ENCODE peak calls at places on chromosomes 11 and 22, in nine cellular contexts. One of them, this sample, is unnamed.

GRCh38 chr11:121762820-121763219 is 310.1 kb upstream of the SORL1-AS1 start:
- DNase-seq in dorsolateral prefrontal cortex: peak; percentile 50
- DNase-seq in naive thymus-derived CD4-positive, alpha-beta T cell: no peak
- DNase-seq in bronchial epithelial cell: peak; percentile 30
- DNase-seq in right lobe of liver: no peak
- DNase-seq in left ventricle myocardium inferior: peak; percentile 25
- DNase-seq in brain microvascular endothelial cell: peak; percentile 18
- DNase-seq in PC-3: peak; percentile 18
- DNase-seq in cardiac fibroblast: peak; percentile 60
- DNase-seq in this sample: peak; percentile 41

GRCh38 chr11:9616042-9616640 is 42.7 kb downstream of the WEE1 start:
- DNase-seq in cardiac fibroblast: peak; percentile 13
- DNase-seq in left ventricle myocardium inferior: no peak
- DNase-seq in right lobe of liver: no peak
- DNase-seq in naive thymus-derived CD4-positive, alpha-beta T cell: no peak
- DNase-seq in PC-3: no peak
- DNase-seq in brain microvascular endothelial cell: peak; percentile 30
- DNase-seq in bronchial epithelial cell: no peak
- DNase-seq in dorsolateral prefrontal cortex: no peak
- DNase-seq in this sample: no peak

GRCh38 chr11:118622376-118623290 is 15.2 kb downstream of the PHLDB1 start:
- DNase-seq in naive thymus-derived CD4-positive, alpha-beta T cell: no peak
- DNase-seq in PC-3: peak; percentile 94
- DNase-seq in bronchial epithelial cell: peak; percentile 94
- DNase-seq in right lobe of liver: no peak
- DNase-seq in cardiac fibroblast: peak; percentile 67
- DNase-seq in left ventricle myocardium inferior: peak; percentile 62
- DNase-seq in dorsolateral prefrontal cortex: no peak
- DNase-seq in brain microvascular endothelial cell: peak; percentile 58
- DNase-seq in this sample: no peak

GRCh38 chr11:121018746-121019145 is 5.2 kb upstream of the TBCEL start:
- DNase-seq in right lobe of liver: no peak
- DNase-seq in dorsolateral prefrontal cortex: no peak
- DNase-seq in cardiac fibroblast: no peak
- DNase-seq in bronchial epithelial cell: no peak
- DNase-seq in brain microvascular endothelial cell: no peak
- DNase-seq in naive thymus-derived CD4-positive, alpha-beta T cell: no peak
- DNase-seq in PC-3: no peak
- DNase-seq in left ventricle myocardium inferior: no peak
- DNase-seq in this sample: no peak

GRCh38 chr22:26326803-26327202 is 102.3 kb upstream of the ASPHD2 start:
- DNase-seq in cardiac fibroblast: no peak
- DNase-seq in bronchial epithelial cell: no peak
- DNase-seq in dorsolateral prefrontal cortex: no peak
- DNase-seq in brain microvascular endothelial cell: no peak
- DNase-seq in left ventricle myocardium inferior: no peak
- DNase-seq in naive thymus-derived CD4-positive, alpha-beta T cell: no peak
- DNase-seq in PC-3: no peak
- DNase-seq in right lobe of liver: no peak
- DNase-seq in this sample: no peak

GRCh38 chr11:36452987-36453386 is 57.1 kb downstream of the TRAF6 start:
- DNase-seq in cardiac fibroblast: peak; percentile 6
- DNase-seq in right lobe of liver: no peak
- DNase-seq in brain microvascular endothelial cell: no peak
- DNase-seq in naive thymus-derived CD4-positive, alpha-beta T cell: no peak
- DNase-seq in PC-3: peak; percentile 57
- DNase-seq in dorsolateral prefrontal cortex: no peak
- DNase-seq in bronchial epithelial cell: no peak
- DNase-seq in left ventricle myocardium inferior: no peak
- DNase-seq in this sample: no peak

GRCh38 chr22:26367402-26368245 is 61.4 kb upstream of the ASPHD2 start:
- DNase-seq in brain microvascular endothelial cell: peak; percentile 32
- DNase-seq in left ventricle myocardium inferior: no peak
- DNase-seq in naive thymus-derived CD4-positive, alpha-beta T cell: peak; percentile 56
- DNase-seq in cardiac fibroblast: peak; percentile 50
- DNase-seq in bronchial epithelial cell: peak; percentile 45
- DNase-seq in dorsolateral prefrontal cortex: no peak
- DNase-seq in right lobe of liver: no peak
- DNase-seq in PC-3: peak; percentile 68
- DNase-seq in this sample: peak; percentile 13

GRCh38 chr11:94068764-94069163 is 47.6 kb downstream of the HEPHL1 start:
- DNase-seq in right lobe of liver: no peak
- DNase-seq in dorsolateral prefrontal cortex: no peak
- DNase-seq in PC-3: peak; percentile 55
- DNase-seq in left ventricle myocardium inferior: no peak
- DNase-seq in naive thymus-derived CD4-positive, alpha-beta T cell: no peak
- DNase-seq in bronchial epithelial cell: peak; percentile 78
- DNase-seq in brain microvascular endothelial cell: no peak
- DNase-seq in cardiac fibroblast: no peak
- DNase-seq in this sample: no peak

GRCh38 chr11:134821422-134821821 is 409.4 kb upstream of the B3GAT1 start:
- DNase-seq in bronchial epithelial cell: no peak
- DNase-seq in dorsolateral prefrontal cortex: no peak
- DNase-seq in cardiac fibroblast: no peak
- DNase-seq in left ventricle myocardium inferior: no peak
- DNase-seq in brain microvascular endothelial cell: no peak
- DNase-seq in naive thymus-derived CD4-positive, alpha-beta T cell: no peak
- DNase-seq in right lobe of liver: no peak
- DNase-seq in PC-3: no peak
- DNase-seq in this sample: no peak

GRCh38 chr22:37525073-37525745 is 6.0 kb upstream of the CARD10 start:
- DNase-seq in PC-3: peak; percentile 84
- DNase-seq in cardiac fibroblast: peak; percentile 74
- DNase-seq in dorsolateral prefrontal cortex: no peak
- DNase-seq in brain microvascular endothelial cell: peak; percentile 85
- DNase-seq in bronchial epithelial cell: peak; percentile 90
- DNase-seq in left ventricle myocardium inferior: no peak
- DNase-seq in naive thymus-derived CD4-positive, alpha-beta T cell: peak; percentile 52
- DNase-seq in right lobe of liver: no peak
- DNase-seq in this sample: no peak

GRCh38 chr11:95352733-95353346 is 121.8 kb upstream of the SESN3 start:
- DNase-seq in naive thymus-derived CD4-positive, alpha-beta T cell: no peak
- DNase-seq in bronchial epithelial cell: no peak
- DNase-seq in dorsolateral prefrontal cortex: no peak
- DNase-seq in cardiac fibroblast: no peak
- DNase-seq in PC-3: no peak
- DNase-seq in right lobe of liver: peak; percentile 45
- DNase-seq in brain microvascular endothelial cell: no peak
- DNase-seq in left ventricle myocardium inferior: no peak
- DNase-seq in this sample: no peak

GRCh38 chr11:43359432-43359818 is 705 bp downstream of the TTC17 start:
- DNase-seq in bronchial epithelial cell: peak; percentile 39
- DNase-seq in PC-3: peak; percentile 23
- DNase-seq in brain microvascular endothelial cell: peak; percentile 17
- DNase-seq in naive thymus-derived CD4-positive, alpha-beta T cell: no peak
- DNase-seq in left ventricle myocardium inferior: no peak
- DNase-seq in right lobe of liver: no peak
- DNase-seq in dorsolateral prefrontal cortex: no peak
- DNase-seq in cardiac fibroblast: peak; percentile 40
- DNase-seq in this sample: no peak

GRCh38 chr22:29151316-29151715 is 54.4 kb upstream of the EMID1 start:
- DNase-seq in bronchial epithelial cell: no peak
- DNase-seq in cardiac fibroblast: no peak
- DNase-seq in brain microvascular endothelial cell: no peak
- DNase-seq in right lobe of liver: no peak
- DNase-seq in naive thymus-derived CD4-positive, alpha-beta T cell: no peak
- DNase-seq in left ventricle myocardium inferior: no peak
- DNase-seq in PC-3: no peak
- DNase-seq in dorsolateral prefrontal cortex: no peak
- DNase-seq in this sample: no peak

GRCh38 chr11:27242591-27242990 is 120.4 kb downstream of the CCDC34 start:
- DNase-seq in naive thymus-derived CD4-positive, alpha-beta T cell: no peak
- DNase-seq in left ventricle myocardium inferior: no peak
- DNase-seq in bronchial epithelial cell: no peak
- DNase-seq in dorsolateral prefrontal cortex: no peak
- DNase-seq in cardiac fibroblast: peak; percentile 19
- DNase-seq in brain microvascular endothelial cell: peak; percentile 59
- DNase-seq in right lobe of liver: no peak
- DNase-seq in PC-3: no peak
- DNase-seq in this sample: no peak

GRCh38 chr22:39900306-39901227 is at the start of gene GRAP2:
- DNase-seq in naive thymus-derived CD4-positive, alpha-beta T cell: peak; percentile 52
- DNase-seq in bronchial epithelial cell: no peak
- DNase-seq in dorsolateral prefrontal cortex: no peak
- DNase-seq in right lobe of liver: no peak
- DNase-seq in brain microvascular endothelial cell: no peak
- DNase-seq in cardiac fibroblast: no peak
- DNase-seq in PC-3: no peak
- DNase-seq in left ventricle myocardium inferior: no peak
- DNase-seq in this sample: no peak
- H3K4me3 ChIP-seq in naive thymus-derived CD4-positive, alpha-beta T cell: peak within 1 kb of the TSS; percentile 71
- H3K4me3 ChIP-seq in bronchial epithelial cell: no peak within 1 kb of the TSS
- H3K4me3 ChIP-seq in dorsolateral prefrontal cortex: no peak within 1 kb of the TSS
- H3K4me3 ChIP-seq in right lobe of liver: no peak within 1 kb of the TSS
- H3K4me3 ChIP-seq in brain microvascular endothelial cell: no peak within 1 kb of the TSS
- H3K4me3 ChIP-seq in cardiac fibroblast: no peak within 1 kb of the TSS
- H3K4me3 ChIP-seq in PC-3: no peak within 1 kb of the TSS
- H3K4me3 ChIP-seq in left ventricle myocardium inferior: no peak within 1 kb of the TSS
- H3K4me3 ChIP-seq in this sample: no peak within 1 kb of the TSS

DNA sequence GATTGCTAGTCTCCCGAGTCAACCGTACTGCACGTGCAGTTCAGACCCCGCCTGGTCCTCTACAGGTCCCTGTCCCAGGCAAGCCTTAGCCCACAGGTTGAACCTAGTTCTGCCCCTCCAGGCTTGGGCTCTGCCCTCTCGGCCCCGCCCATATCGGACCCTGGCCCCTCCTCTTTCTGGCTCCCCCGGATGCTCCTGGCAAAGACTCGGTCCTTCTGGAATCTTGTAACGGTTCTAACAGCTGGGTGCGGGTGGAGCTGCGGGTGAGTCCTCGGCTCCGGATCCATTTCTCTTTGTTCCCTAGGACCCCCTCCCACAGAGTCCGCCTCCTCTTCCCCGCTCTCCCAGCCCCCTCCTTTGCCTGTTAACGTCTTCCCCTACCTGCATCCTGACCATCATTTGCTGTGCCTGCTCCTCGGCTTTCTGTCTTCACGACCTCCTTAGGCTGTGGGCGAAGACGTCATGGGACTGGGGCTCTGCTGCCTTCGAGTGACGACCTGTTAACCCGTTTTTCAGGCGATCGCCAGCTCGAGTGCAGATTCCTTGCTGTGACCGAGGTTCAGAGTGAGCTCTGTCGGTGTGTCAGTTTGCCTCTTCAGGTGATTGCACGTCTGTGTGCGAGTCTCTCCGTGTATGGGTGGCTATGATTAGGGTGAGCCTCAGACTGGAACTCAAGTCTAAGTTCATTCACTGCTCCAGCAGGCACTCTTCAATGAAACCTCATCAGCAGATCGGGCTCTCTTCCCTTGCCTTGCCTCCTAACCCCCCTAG is at the start of gene DNHD1:
- DNase-seq in cardiac fibroblast: no peak
- DNase-seq in PC-3: no peak
- DNase-seq in left ventricle myocardium inferior: no peak
- DNase-seq in bronchial epithelial cell: no peak
- DNase-seq in brain microvascular endothelial cell: no peak
- DNase-seq in naive thymus-derived CD4-positive, alpha-beta T cell: no peak
- DNase-seq in right lobe of liver: no peak
- DNase-seq in dorsolateral prefrontal cortex: no peak
- DNase-seq in this sample: no peak
- H3K4me3 ChIP-seq in cardiac fibroblast: no peak within 1 kb of the TSS
- H3K4me3 ChIP-seq in PC-3: no peak within 1 kb of the TSS
- H3K4me3 ChIP-seq in left ventricle myocardium inferior: peak within 1 kb of the TSS; percentile 38
- H3K4me3 ChIP-seq in bronchial epithelial cell: no peak within 1 kb of the TSS
- H3K4me3 ChIP-seq in brain microvascular endothelial cell: no peak within 1 kb of the TSS
- H3K4me3 ChIP-seq in naive thymus-derived CD4-positive, alpha-beta T cell: no peak within 1 kb of the TSS
- H3K4me3 ChIP-seq in right lobe of liver: no peak within 1 kb of the TSS
- H3K4me3 ChIP-seq in dorsolateral prefrontal cortex: no peak within 1 kb of the TSS
- H3K4me3 ChIP-seq in this sample: no peak within 1 kb of the TSS

GRCh38 chr11:61834278-61835004 is 6.3 kb downstream of the FADS2 start:
- DNase-seq in naive thymus-derived CD4-positive, alpha-beta T cell: peak; percentile 71
- DNase-seq in dorsolateral prefrontal cortex: peak; percentile 54
- DNase-seq in cardiac fibroblast: peak; percentile 93
- DNase-seq in PC-3: peak; percentile 34
- DNase-seq in left ventricle myocardium inferior: peak; percentile 51
- DNase-seq in bronchial epithelial cell: no peak
- DNase-seq in right lobe of liver: no peak
- DNase-seq in brain microvascular endothelial cell: peak; percentile 64
- DNase-seq in this sample: no peak

GRCh38 chr11:61833926-61834277 is 5.8 kb downstream of the FADS2 start:
- DNase-seq in naive thymus-derived CD4-positive, alpha-beta T cell: no peak
- DNase-seq in bronchial epithelial cell: no peak
- DNase-seq in cardiac fibroblast: no peak
- DNase-seq in left ventricle myocardium inferior: no peak
- DNase-seq in brain microvascular endothelial cell: no peak
- DNase-seq in PC-3: no peak
- DNase-seq in dorsolateral prefrontal cortex: no peak
- DNase-seq in right lobe of liver: no peak
- DNase-seq in this sample: no peak

GRCh38 chr11:61833478-61833877 is 5.4 kb downstream of the FADS2 start:
- DNase-seq in cardiac fibroblast: no peak
- DNase-seq in bronchial epithelial cell: no peak
- DNase-seq in left ventricle myocardium inferior: no peak
- DNase-seq in right lobe of liver: no peak
- DNase-seq in PC-3: no peak
- DNase-seq in brain microvascular endothelial cell: no peak
- DNase-seq in dorsolateral prefrontal cortex: no peak
- DNase-seq in naive thymus-derived CD4-positive, alpha-beta T cell: peak; percentile 28
- DNase-seq in this sample: no peak

GRCh38 chr11:61832207-61832606 is 4.1 kb downstream of the FADS2 start:
- DNase-seq in bronchial epithelial cell: no peak
- DNase-seq in right lobe of liver: no peak
- DNase-seq in PC-3: no peak
- DNase-seq in brain microvascular endothelial cell: no peak
- DNase-seq in naive thymus-derived CD4-positive, alpha-beta T cell: no peak
- DNase-seq in cardiac fibroblast: no peak
- DNase-seq in dorsolateral prefrontal cortex: no peak
- DNase-seq in left ventricle myocardium inferior: no peak
- DNase-seq in this sample: no peak

GRCh38 chr11:61832758-61833157 is 4.7 kb downstream of the FADS2 start:
- DNase-seq in naive thymus-derived CD4-positive, alpha-beta T cell: no peak
- DNase-seq in cardiac fibroblast: no peak
- DNase-seq in right lobe of liver: peak; percentile 65
- DNase-seq in PC-3: no peak
- DNase-seq in bronchial epithelial cell: no peak
- DNase-seq in brain microvascular endothelial cell: no peak
- DNase-seq in left ventricle myocardium inferior: peak; percentile 50
- DNase-seq in dorsolateral prefrontal cortex: no peak
- DNase-seq in this sample: no peak
- H3K4me3 ChIP-seq in naive thymus-derived CD4-positive, alpha-beta T cell: no peak overlapping the region
- H3K4me3 ChIP-seq in cardiac fibroblast: no peak overlapping the region
- H3K4me3 ChIP-seq in right lobe of liver: no peak overlapping the region
- H3K4me3 ChIP-seq in PC-3: no peak overlapping the region
- H3K4me3 ChIP-seq in bronchial epithelial cell: no peak overlapping the region
- H3K4me3 ChIP-seq in brain microvascular endothelial cell: no peak overlapping the region
- H3K4me3 ChIP-seq in left ventricle myocardium inferior: no peak overlapping the region
- H3K4me3 ChIP-seq in dorsolateral prefrontal cortex: no peak overlapping the region
- H3K4me3 ChIP-seq in this sample: no peak overlapping the region

GRCh38 chr11:10786451-10786850 is 22.3 kb downstream of the EIF4G2 start:
- DNase-seq in brain microvascular endothelial cell: no peak
- DNase-seq in naive thymus-derived CD4-positive, alpha-beta T cell: no peak
- DNase-seq in cardiac fibroblast: no peak
- DNase-seq in PC-3: no peak
- DNase-seq in dorsolateral prefrontal cortex: no peak
- DNase-seq in right lobe of liver: no peak
- DNase-seq in bronchial epithelial cell: no peak
- DNase-seq in left ventricle myocardium inferior: no peak
- DNase-seq in this sample: no peak
- H3K4me3 ChIP-seq in brain microvascular endothelial cell: no peak overlapping the region
- H3K4me3 ChIP-seq in naive thymus-derived CD4-positive, alpha-beta T cell: no peak overlapping the region
- H3K4me3 ChIP-seq in cardiac fibroblast: no peak overlapping the region
- H3K4me3 ChIP-seq in PC-3: no peak overlapping the region
- H3K4me3 ChIP-seq in dorsolateral prefrontal cortex: no peak overlapping the region
- H3K4me3 ChIP-seq in right lobe of liver: no peak overlapping the region
- H3K4me3 ChIP-seq in bronchial epithelial cell: no peak overlapping the region
- H3K4me3 ChIP-seq in left ventricle myocardium inferior: no peak overlapping the region
- H3K4me3 ChIP-seq in this sample: no peak overlapping the region